ENCODE peak calls at places on chromosomes 3 and 15, in eight cellular contexts. B is neural crest cell, U is nephron progenitor cell, J is thoracic aorta, H is MCF 10A, X is endothelial cell, Y is glutamatergic neuron, F is Calu3. M is an unnamed sample.

GRCh38 chr3:12496453-12496761 is 12.1 kb downstream of the TSEN2 start:
- DNase-seq in X (no peak), B (no peak), U (no peak), J (no peak), F (no peak), H (no peak), Y (no peak), M (no peak)

GRCh38 chr3:135141092-135141491 is 346.0 kb downstream of the EPHB1 start:
- DNase-seq in J (no peak), U (no peak), X (no peak), B (no peak), Y (no peak), F (no peak), H (no peak), M (no peak)

GRCh38 chr3:12193485-12194165 is 34.9 kb upstream of the TIMP4 start:
- DNase-seq in X (no peak), Y (no peak), F (peak), H (peak), U (no peak), J (no peak), B (no peak), M (peak)

GRCh38 chr3:112319516-112320276 is 13.3 kb upstream of the CD200 start:
- DNase-seq in F (no peak), B (no peak), U (no peak), H (peak), J (no peak), X (no peak), Y (no peak), M (no peak)

GRCh38 chr3:131390331-131390730 is 8.8 kb downstream of the NUDT16 start:
- DNase-seq in J (no peak), X (no peak), H (no peak), U (no peak), B (no peak), Y (no peak), F (no peak), M (no peak)

GRCh38 chr15:76196286-76196948 is 114.9 kb downstream of the ETFA start:
- DNase-seq in U (peak), H (peak), B (no peak), F (peak), Y (no peak), J (no peak), X (no peak), M (no peak)

GRCh38 chr3:155643581-155644165 is 101.2 kb downstream of the PLCH1 start:
- DNase-seq in F (no peak), H (no peak), Y (no peak), U (no peak), J (no peak), B (no peak), X (no peak), M (no peak)

GRCh38 chr3:177169936-177170722 is 27.2 kb downstream of the TBL1XR1 start:
- DNase-seq in U (no peak), X (no peak), J (no peak), H (peak), B (no peak), F (no peak), Y (no peak), M (no peak)

GRCh38 chr3:5162102-5162501 is 25.4 kb upstream of the EDEM1 start:
- DNase-seq in B (no peak), X (no peak), F (no peak), Y (no peak), H (peak), J (no peak), U (no peak), M (no peak)

GRCh38 chr15:38144921-38145320 is 107.7 kb upstream of the SPRED1 start:
- DNase-seq in Y (no peak), J (no peak), F (no peak), B (no peak), X (no peak), H (no peak), U (no peak), M (no peak)

GRCh38 chr15:46441294-46442062 is 806.6 kb downstream of the SQOR start:
- DNase-seq in J (no peak), U (no peak), F (no peak), B (no peak), Y (no peak), H (no peak), X (no peak), M (no peak)

GRCh38 chr3:38004415-38005075 is 14.0 kb downstream of the VILL start:
- DNase-seq in Y (peak), B (peak), J (no peak), X (peak), F (peak), U (peak), H (peak), M (no peak)

GRCh38 chr3:45700570-45701073 is 11.4 kb downstream of the SACM1L start:
- DNase-seq in B (no peak), X (no peak), U (no peak), H (no peak), Y (no peak), J (no peak), F (no peak), M (no peak)

GRCh38 chr3:132006605-132007204 is 28.1 kb downstream of the CPNE4 start:
- DNase-seq in Y (peak), X (peak), H (peak), J (no peak), F (peak), U (peak), B (peak), M (peak)

GRCh38 chr3:131608741-131609140 is 106.0 kb upstream of the MRPL3 start:
- DNase-seq in J (no peak), B (no peak), F (no peak), Y (no peak), U (no peak), H (no peak), X (no peak), M (no peak)

GRCh38 chr15:65832549-65833364 is 36.5 kb upstream of the RAB11A start:
- DNase-seq in H (peak), F (peak), X (peak), J (peak), B (no peak), Y (peak), U (peak), M (peak)
- TF ChIP-seq CTCF in H (no peak), F (no peak), X (no peak), J (no peak), B (no peak), Y (no peak), U (no peak), M (no peak)

GRCh38 chr3:101544181-101544850 is 17.4 kb upstream of the TRMT10C start:
- DNase-seq in X (no peak), U (no peak), Y (no peak), B (no peak), F (no peak), J (no peak), H (peak), M (no peak)
- TF ChIP-seq CTCF in X (no peak), U (no peak), Y (no peak), B (no peak), F (no peak), J (no peak), H (no peak), M (no peak)

DNA sequence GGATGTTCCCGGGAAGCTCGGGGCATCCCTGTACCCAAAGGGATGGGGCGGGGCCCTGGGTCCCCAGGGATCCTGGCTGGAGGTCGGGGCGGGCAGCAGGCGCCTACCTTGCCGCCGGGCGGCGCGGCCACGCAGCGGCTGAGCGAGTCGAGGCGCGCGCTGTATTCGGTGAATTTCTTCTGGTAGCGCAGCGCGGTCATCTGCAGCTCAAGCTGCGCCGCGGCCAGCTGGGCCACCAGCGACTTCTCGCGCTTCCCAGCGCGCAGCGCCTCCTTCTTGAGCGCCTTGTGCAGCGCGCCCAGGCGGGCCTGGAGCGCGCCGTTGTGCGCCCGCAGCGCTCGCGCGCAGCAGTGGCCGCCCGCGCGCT is 762 bp downstream of the PDZRN3 start:
- DNase-seq in Y (peak), U (peak), B (peak), F (no peak), J (no peak), H (no peak), X (peak), M (no peak)
- TF ChIP-seq CTCF in Y (no peak), U (peak), B (peak), F (no peak), J (peak), H (no peak), X (no peak), M (no peak)

GRCh38 chr3:42442640-42443039 is 32.2 kb upstream of the LYZL4 start:
- DNase-seq in U (no peak), F (no peak), X (no peak), B (no peak), J (no peak), H (peak), Y (no peak), M (no peak)
- TF ChIP-seq CTCF in U (no peak), F (no peak), X (peak), B (no peak), J (no peak), H (peak), Y (no peak), M (peak)

GRCh38 chr15:41505776-41506175 is 7.9 kb downstream of the LTK start:
- DNase-seq in X (no peak), J (no peak), H (no peak), U (no peak), B (no peak), F (no peak), Y (no peak), M (no peak)

GRCh38 chr15:41503669-41504010 is 10.0 kb downstream of the ITPKA start:
- DNase-seq in U (no peak), F (no peak), X (no peak), H (peak), Y (no peak), J (no peak), B (no peak), M (no peak)

GRCh38 chr15:41504751-41505492 is 8.7 kb downstream of the LTK start:
- DNase-seq in U (no peak), J (no peak), Y (no peak), H (no peak), X (no peak), B (no peak), F (no peak), M (no peak)

GRCh38 chr15:41507820-41508290 is 5.8 kb downstream of the LTK start:
- DNase-seq in B (no peak), J (no peak), X (no peak), Y (no peak), F (no peak), H (peak), U (no peak), M (no peak)

DNA sequence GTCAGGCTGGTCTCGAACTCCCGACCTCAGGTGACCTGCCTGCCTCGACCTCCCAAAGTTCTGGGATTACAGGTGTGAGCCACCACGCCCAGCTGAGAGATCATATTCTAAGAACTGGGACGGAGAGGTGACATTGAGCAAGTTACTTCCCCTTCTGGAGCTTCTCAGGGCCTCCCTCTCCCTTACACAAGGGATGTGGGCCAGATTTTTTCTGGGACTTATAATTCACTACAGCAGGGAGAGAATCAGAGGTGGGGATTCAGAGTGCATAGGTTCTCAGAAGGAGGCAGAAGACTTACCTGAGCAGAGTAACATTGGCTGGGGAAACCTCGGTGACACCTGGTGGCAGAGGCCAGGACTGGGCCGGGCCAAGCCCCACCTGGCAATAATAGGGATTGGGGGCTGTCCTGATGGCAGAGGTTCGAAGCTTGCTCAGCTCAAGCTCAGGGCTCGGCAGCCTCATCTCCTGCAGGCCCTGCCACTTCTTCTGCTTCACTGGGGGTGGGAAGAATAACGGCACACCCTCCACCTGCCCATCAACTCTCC is 6.8 kb downstream of the LTK start:
- DNase-seq in H (peak), B (no peak), X (no peak), U (no peak), Y (no peak), F (no peak), J (no peak), M (no peak)
- TF ChIP-seq CTCF in H (peak), B (no peak), X (no peak), U (no peak), Y (no peak), F (no peak), J (no peak), M (no peak)

DNA sequence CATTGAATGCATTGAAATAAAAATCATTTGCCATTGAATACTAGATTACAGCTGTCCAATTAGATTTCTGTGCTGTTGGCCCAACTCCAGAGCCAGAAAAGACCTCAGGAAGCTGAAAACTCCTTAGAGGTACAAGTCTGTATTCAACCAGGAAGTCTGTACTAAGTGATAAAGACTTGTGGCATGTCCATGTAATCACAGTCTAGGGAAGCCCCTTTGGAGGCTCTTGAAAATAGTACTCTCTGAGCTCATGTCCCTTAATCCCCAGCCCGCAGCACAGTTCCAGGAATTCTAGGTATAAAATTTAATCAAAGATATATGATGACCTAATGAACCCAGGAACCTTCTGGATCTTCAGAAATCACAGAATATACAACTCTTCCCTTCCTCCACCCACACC is 279.4 kb downstream of the RSL24D1 start:
- DNase-seq in U (no peak), Y (no peak), X (no peak), F (no peak), J (no peak), H (no peak), B (no peak), M (no peak)
- TF ChIP-seq CTCF in U (no peak), Y (no peak), X (no peak), F (no peak), J (no peak), H (no peak), B (no peak), M (no peak)

DNA sequence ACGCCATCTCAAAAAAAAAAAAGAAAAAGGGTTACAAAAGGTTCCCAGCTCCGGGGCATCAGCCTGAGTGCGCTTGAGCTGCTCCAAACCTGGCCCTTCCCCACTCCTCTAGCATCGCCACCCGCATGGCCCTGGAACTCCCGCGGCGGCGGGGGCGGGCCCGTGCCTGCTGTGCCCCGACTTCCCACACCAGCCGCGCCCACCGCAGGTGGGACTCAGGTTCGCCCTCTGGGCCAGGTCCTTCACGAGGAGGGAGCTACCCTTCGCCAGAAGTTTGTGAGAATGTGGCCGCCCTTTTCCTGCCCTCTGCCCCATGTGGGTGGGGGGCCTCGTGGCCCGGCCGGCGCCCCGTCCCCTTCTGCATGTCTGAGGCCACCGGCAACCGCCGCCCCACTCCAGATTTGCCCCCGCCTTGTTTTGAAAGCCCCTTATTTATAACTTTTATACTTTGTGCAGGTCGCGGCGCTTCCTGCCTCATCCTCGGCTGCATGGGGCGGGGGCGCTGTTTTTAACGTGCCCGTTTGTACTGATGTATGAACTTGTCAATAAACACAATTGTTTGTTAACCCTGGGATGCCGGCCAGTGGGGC is 507 bp upstream of the JMJD7 start:
- DNase-seq in X (no peak), B (no peak), J (no peak), F (no peak), H (no peak), Y (no peak), U (peak), M (no peak)
- TF ChIP-seq CTCF in X (no peak), B (no peak), J (no peak), F (no peak), H (no peak), Y (no peak), U (no peak), M (no peak)

DNA sequence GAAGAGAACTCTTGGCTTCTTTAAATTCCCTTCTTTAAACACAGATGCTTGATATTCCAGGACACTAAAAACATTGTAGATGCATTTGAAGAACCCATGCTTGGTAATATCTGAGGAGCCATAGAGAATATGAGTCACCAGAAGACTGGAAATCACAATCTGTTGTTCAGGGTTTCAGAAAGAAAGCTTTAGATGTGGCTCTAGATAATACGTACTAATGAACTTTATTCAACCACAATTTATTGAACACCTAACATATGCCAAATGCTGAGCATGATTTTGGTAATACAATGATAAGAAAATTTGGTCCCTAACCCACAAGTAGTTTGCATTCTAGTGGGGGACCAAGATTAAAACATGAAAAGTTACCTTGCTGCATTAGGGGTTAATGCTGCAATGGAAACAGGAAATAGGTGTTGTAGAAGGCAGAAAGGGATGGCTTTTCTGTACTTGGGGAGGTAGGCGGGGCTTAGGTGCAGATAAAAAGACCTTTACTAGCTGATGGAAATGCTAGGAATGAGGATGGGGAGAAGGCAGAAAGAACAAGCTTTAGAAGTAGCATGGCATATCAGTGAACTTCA is 11.6 kb upstream of the PLD1 start:
- DNase-seq in H (no peak), U (no peak), B (no peak), Y (no peak), X (no peak), F (no peak), J (no peak), M (no peak)
- TF ChIP-seq CTCF in H (no peak), U (no peak), B (no peak), Y (no peak), X (no peak), F (no peak), J (no peak), M (no peak)

GRCh38 chr3:19688767-19689166 is 245.2 kb downstream of the EFHB start:
- DNase-seq in U (no peak), H (peak), B (no peak), J (no peak), Y (no peak), X (no peak), F (no peak), M (no peak)
- TF ChIP-seq CTCF in U (no peak), H (peak), B (peak), J (no peak), Y (peak), X (no peak), F (no peak), M (no peak)

DNA sequence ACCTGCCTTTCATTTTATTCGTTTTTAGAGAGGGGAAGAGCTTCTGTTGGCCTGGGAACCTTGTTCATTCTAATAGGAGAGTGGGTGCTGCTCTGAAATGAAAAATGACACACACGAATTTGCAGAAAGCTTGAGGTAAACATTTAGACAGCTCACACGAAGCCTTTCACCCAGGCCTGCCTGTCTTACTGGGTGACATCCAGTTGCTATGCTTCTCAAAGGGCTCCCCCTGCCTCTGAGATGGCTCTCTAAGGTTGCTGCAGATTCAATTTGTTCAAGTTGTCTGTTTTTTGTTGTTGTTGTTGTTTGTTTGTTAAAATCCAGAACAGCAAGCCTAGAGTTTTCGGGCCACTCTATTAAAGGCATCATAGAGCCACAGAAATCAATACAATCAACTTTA is 18.1 kb downstream of the PEX5L start:
- DNase-seq in U (no peak), X (no peak), B (no peak), Y (no peak), H (no peak), F (no peak), J (no peak), M (peak)
- TF ChIP-seq CTCF in U (no peak), X (no peak), B (no peak), Y (no peak), H (no peak), F (no peak), J (no peak), M (peak)

M was measured in GM10248.